ENCODE peak calls at places on chromosomes 6 and 20, in four cellular contexts. O is prostate gland, Y is IMR-90, S is fibroblast of lung. Z is an unnamed sample.

GRCh38 chr6:167501831-167502385 is 177.0 kb downstream of the TTLL2 start:
- DNase-seq in O (peak; percentile 49), Y (no peak), S (no peak), Z (peak; percentile 44)

GRCh38 chr6:137126875-137127485 is 46.5 kb downstream of the IL22RA2 start:
- DNase-seq in O (no peak), Y (no peak), S (no peak), Z (no peak)

GRCh38 chr20:4820833-4821518 is 99.3 kb downstream of the PRND start:
- DNase-seq in O (no peak), Y (peak; percentile 88), S (peak; percentile 48), Z (no peak)

GRCh38 chr20:57514273-57514751 is 10.6 kb downstream of the CTCFL start:
- DNase-seq in O (peak; percentile 82), Y (peak; percentile 64), S (peak; percentile 75), Z (peak; percentile 87)

GRCh38 chr6:156791261-156791850 is 14.2 kb downstream of the ARID1B start:
- DNase-seq in O (no peak), Y (peak; percentile 52), S (peak; percentile 70), Z (peak; percentile 13)

GRCh38 chr6:5292154-5292553 is 30.8 kb downstream of the FARS2 start:
- DNase-seq in O (no peak), Y (no peak), S (no peak), Z (no peak)

GRCh38 chr6:3887150-3887700 is 38.1 kb downstream of the FAM50B start:
- DNase-seq in O (no peak), Y (peak; percentile 54), S (peak; percentile 63), Z (no peak)

GRCh38 chr6:6315660-6316059 is 4.8 kb downstream of the F13A1 start:
- DNase-seq in O (no peak), Y (peak; percentile 11), S (peak; percentile 31), Z (peak; percentile 68)

GRCh38 chr6:157666721-157667120 is 156.3 kb upstream of the SNX9 start:
- DNase-seq in O (no peak), Y (no peak), S (no peak), Z (no peak)

GRCh38 chr6:169997930-169998218 is 246.5 kb downstream of the ERMARD start:
- DNase-seq in O (no peak), Y (no peak), S (no peak), Z (no peak)

GRCh38 chr6:5541751-5542432 is 280.6 kb downstream of the FARS2 start:
- DNase-seq in O (no peak), Y (peak; percentile 33), S (no peak), Z (no peak)

GRCh38 chr6:42896178-42896719 is 16.8 kb downstream of the RPL7L1 start:
- DNase-seq in O (no peak), Y (no peak), S (no peak), Z (no peak)

GRCh38 chr6:93849857-93850256 is 430.5 kb upstream of the EPHA7 start:
- DNase-seq in O (no peak), Y (no peak), S (no peak), Z (no peak)

GRCh38 chr20:35490736-35491181 is 35.4 kb downstream of the CEP250 start:
- DNase-seq in O (no peak), Y (no peak), S (no peak), Z (no peak)

GRCh38 chr6:15594512-15595241 is 68.2 kb downstream of the DTNBP1 start:
- DNase-seq in O (no peak), Y (no peak), S (no peak), Z (no peak)

GRCh38 chr6:130560231-130560630 is 194.4 kb downstream of the TMEM200A start:
- DNase-seq in O (no peak), Y (peak; percentile 29), S (no peak), Z (no peak)

GRCh38 chr20:13856356-13856755 is 71.5 kb downstream of the NDUFAF5 start:
- DNase-seq in O (no peak), Y (no peak), S (no peak), Z (peak; percentile 48)

GRCh38 chr20:38748863-38749153 is 548 bp downstream of the ACTR5 start:
- DNase-seq in O (peak; percentile 41), Y (no peak), S (no peak), Z (no peak)

GRCh38 chr6:81906709-81907204 is 154.3 kb upstream of the TENT5A start:
- DNase-seq in O (no peak), Y (no peak), S (no peak), Z (no peak)

GRCh38 chr6:7154341-7155139 is 46.8 kb downstream of the RREB1 start:
- DNase-seq in O (no peak), Y (no peak), S (no peak), Z (no peak)

GRCh38 chr6:36559394-36559793 is 12.1 kb upstream of the STK38 start:
- DNase-seq in O (no peak), Y (no peak), S (no peak), Z (no peak)

GRCh38 chr6:52984247-52984646 is 10.8 kb downstream of the GSTA4 start:
- DNase-seq in O (no peak), Y (no peak), S (no peak), Z (no peak)

GRCh38 chr20:33971147-33971775 is 22.4 kb upstream of the RALY start:
- DNase-seq in O (no peak), Y (no peak), S (no peak), Z (no peak)

GRCh38 chr20:9334866-9335265 is 179.5 kb upstream of the LAMP5 start:
- DNase-seq in O (no peak), Y (no peak), S (no peak), Z (no peak)

GRCh38 chr20:9339708-9340107 is 174.7 kb upstream of the LAMP5 start:
- DNase-seq in O (no peak), Y (no peak), S (no peak), Z (no peak)

GRCh38 chr20:9332783-9333482 is 181.5 kb upstream of the LAMP5 start:
- DNase-seq in O (no peak), Y (no peak), S (no peak), Z (no peak)

GRCh38 chr20:9342651-9343050 is 171.7 kb upstream of the LAMP5 start:
- DNase-seq in O (no peak), Y (no peak), S (no peak), Z (no peak)

DNA sequence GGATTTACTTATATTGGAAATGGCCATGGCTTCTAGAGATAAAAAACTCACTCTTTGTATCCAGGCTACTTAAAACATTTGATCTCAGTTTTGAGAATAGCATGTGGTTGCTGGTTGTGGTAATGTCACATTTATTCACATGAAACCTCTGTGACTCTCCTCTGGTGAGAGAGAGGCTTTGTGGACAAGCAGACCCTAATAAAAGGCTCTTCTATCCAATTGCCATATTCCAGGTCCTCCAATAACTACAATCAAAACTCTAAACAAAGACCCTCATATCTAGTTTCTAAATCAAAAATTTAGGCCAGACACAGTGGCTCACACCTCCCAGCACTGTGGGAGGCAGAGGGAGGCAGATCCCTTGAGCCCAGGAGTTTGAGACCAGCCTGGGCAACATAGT is 176.3 kb upstream of the LAMP5 start:
- DNase-seq in O (no peak), Y (no peak), S (no peak), Z (no peak)
- H3K27ac ChIP-seq in O (no peak overlapping the region), Y (no peak overlapping the region), S (no peak overlapping the region), Z (no peak overlapping the region)

GRCh38 chr6:16762547-16763477 is 1.6 kb upstream of the ATXN1 start:
- DNase-seq in O (peak; percentile 65), Y (peak; percentile 97), S (peak; percentile 92), Z (peak; percentile 47)

GRCh38 chr6:16760536-16761468 is at the start of gene ATXN1:
- DNase-seq in O (peak; percentile 58), Y (peak; percentile 65), S (no peak), Z (peak; percentile 77)

GRCh38 chr6:16759646-16760535 is 1.4 kb downstream of the ATXN1 start:
- DNase-seq in O (peak; percentile 90), Y (peak; percentile 84), S (peak; percentile 86), Z (peak; percentile 84)

GRCh38 chr6:16762265-16762546 is 946 bp upstream of the ATXN1 start:
- DNase-seq in O (no peak), Y (no peak), S (no peak), Z (no peak)

GRCh38 chr6:16761469-16762264 is 407 bp upstream of the ATXN1 start:
- DNase-seq in O (peak; percentile 89), Y (peak; percentile 91), S (peak; percentile 93), Z (peak; percentile 86)
- TF ChIP-seq CTCF in O (peak; percentile 33), Y (peak; percentile 56), S (no peak), Z (peak; percentile 46)

DNA sequence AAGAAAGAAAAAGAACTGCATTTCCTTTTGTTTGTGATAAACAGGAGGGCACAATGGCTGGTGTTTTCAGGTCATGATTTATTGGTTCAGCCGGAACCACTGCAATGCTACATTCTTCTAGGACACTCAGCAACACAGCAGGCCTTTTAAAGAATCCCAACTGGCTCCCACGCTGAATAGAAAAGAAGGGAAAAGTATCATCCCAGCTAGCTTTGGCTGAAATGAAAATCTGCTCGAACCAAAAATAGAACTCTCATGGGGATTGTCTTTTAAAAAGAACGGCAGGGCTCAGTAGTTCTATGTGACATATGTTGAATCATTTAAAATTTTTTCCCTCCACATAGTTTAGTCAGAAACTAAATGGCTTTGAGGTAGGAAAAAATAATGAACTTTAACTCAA is 387.9 kb downstream of the BTBD3 start:
- DNase-seq in O (no peak), Y (no peak), S (no peak), Z (peak; percentile 34)
- H3K27ac ChIP-seq in O (no peak overlapping the region), Y (no peak overlapping the region), S (no peak overlapping the region), Z (peak overlapping the region; percentile 17)

DNA sequence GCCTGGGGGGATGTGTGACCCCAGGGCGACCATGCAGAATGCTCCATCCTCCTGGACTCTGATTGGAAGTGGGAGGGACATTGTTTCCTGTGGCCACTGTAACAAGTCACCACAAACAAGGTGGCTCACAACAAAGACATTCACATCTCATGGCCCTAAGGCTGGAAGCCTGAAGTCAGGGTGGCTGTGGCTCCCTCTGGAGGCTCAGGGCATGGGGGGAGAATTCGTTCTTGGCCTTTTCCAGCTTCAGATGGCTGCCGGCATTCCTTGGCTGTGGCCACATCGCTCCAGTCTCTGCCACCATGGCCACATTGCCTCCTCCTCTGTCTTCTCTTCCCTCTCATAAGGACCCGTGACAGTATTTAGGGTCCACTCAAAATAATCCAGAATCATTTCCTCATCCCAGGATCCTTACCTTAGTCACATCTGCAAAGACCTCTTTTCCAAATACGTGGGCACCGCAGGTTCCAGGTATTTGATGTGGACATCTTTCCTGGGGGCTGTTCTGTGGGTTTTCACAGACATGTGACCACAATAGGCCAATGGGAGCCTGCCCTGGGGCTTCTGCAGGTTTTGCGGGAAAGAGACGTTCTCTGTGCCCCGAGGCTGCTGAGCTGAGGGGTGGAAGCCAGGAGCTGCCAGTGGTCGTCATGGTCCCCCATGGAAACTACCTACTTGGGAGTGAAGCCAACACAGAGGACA is 249.3 kb downstream of the PREX1 start:
- DNase-seq in O (no peak), Y (no peak), S (no peak), Z (no peak)
- TF ChIP-seq CTCF in O (no peak), Y (no peak), S (no peak), Z (no peak)